ENCODE peak calls at places on chromosomes 5 and 9, in five cellular contexts. One of them, this sample, is unnamed.
A peak's percentile ranks its signal among the peaks of the same experiment; 100 is the strongest.

GRCh38 chr9:80664327-80665210 is 1024.8 kb downstream of the TLE1 start:
- DNase-seq in GM12878: no peak
- DNase-seq in HepG2: no peak
- DNase-seq in HCT116: no peak
- DNase-seq in H1: no peak
- DNase-seq in this sample: no peak

GRCh38 chr5:150243590-150243989 is 46.0 kb downstream of the CAMK2A start:
- DNase-seq in H1: no peak
- DNase-seq in HepG2: no peak
- DNase-seq in GM12878: no peak
- DNase-seq in HCT116: no peak
- DNase-seq in this sample: no peak

GRCh38 chr9:92611621-92612275 is 58.2 kb downstream of the IPPK start:
- DNase-seq in HepG2: no peak
- DNase-seq in GM12878: no peak
- DNase-seq in HCT116: no peak
- DNase-seq in H1: no peak
- DNase-seq in this sample: no peak

GRCh38 chr9:15935661-15936315 is 382.9 kb downstream of the CCDC171 start:
- DNase-seq in H1: no peak
- DNase-seq in HCT116: no peak
- DNase-seq in GM12878: no peak
- DNase-seq in HepG2: no peak
- DNase-seq in this sample: no peak

GRCh38 chr9:106174331-106174730 is 480.0 kb downstream of the TMEM38B start:
- DNase-seq in H1: no peak
- DNase-seq in HCT116: no peak
- DNase-seq in GM12878: no peak
- DNase-seq in HepG2: no peak
- DNase-seq in this sample: no peak

GRCh38 chr5:24788829-24789509 is 144.2 kb upstream of the CDH10 start:
- DNase-seq in HepG2: no peak
- DNase-seq in HCT116: no peak
- DNase-seq in H1: no peak
- DNase-seq in GM12878: no peak
- DNase-seq in this sample: no peak

GRCh38 chr9:125600194-125600593 is 106.8 kb downstream of the MAPKAP1 start:
- DNase-seq in HepG2: peak; percentile 55
- DNase-seq in GM12878: no peak
- DNase-seq in H1: no peak
- DNase-seq in HCT116: no peak
- DNase-seq in this sample: no peak

GRCh38 chr9:121744687-121745395 is 93.4 kb downstream of the DAB2IP start:
- DNase-seq in HepG2: peak; percentile 61
- DNase-seq in GM12878: no peak
- DNase-seq in HCT116: no peak
- DNase-seq in H1: no peak
- DNase-seq in this sample: no peak

GRCh38 chr5:125277494-125278154 is 531.2 kb upstream of the ZNF608 start:
- DNase-seq in GM12878: no peak
- DNase-seq in H1: no peak
- DNase-seq in HepG2: peak; percentile 14
- DNase-seq in HCT116: peak; percentile 72
- DNase-seq in this sample: no peak

GRCh38 chr5:56480305-56481146 is 247.4 kb upstream of the ANKRD55 start:
- DNase-seq in HCT116: no peak
- DNase-seq in H1: no peak
- DNase-seq in GM12878: peak; percentile 9
- DNase-seq in HepG2: peak; percentile 96
- DNase-seq in this sample: no peak

GRCh38 chr5:74261906-74262305 is 378.6 kb downstream of the ENC1 start:
- DNase-seq in GM12878: no peak
- DNase-seq in HCT116: no peak
- DNase-seq in H1: no peak
- DNase-seq in HepG2: no peak
- DNase-seq in this sample: no peak

GRCh38 chr5:22846686-22847085 is 6.5 kb downstream of the CDH12 start:
- DNase-seq in GM12878: no peak
- DNase-seq in HepG2: no peak
- DNase-seq in HCT116: no peak
- DNase-seq in H1: no peak
- DNase-seq in this sample: no peak

GRCh38 chr5:106521701-106522100 is 1149.0 kb downstream of the EFNA5 start:
- DNase-seq in HCT116: no peak
- DNase-seq in GM12878: no peak
- DNase-seq in HepG2: no peak
- DNase-seq in H1: no peak
- DNase-seq in this sample: no peak

GRCh38 chr9:5620494-5620893 is 8.4 kb upstream of the RIC1 start:
- DNase-seq in HepG2: no peak
- DNase-seq in H1: no peak
- DNase-seq in GM12878: no peak
- DNase-seq in HCT116: no peak
- DNase-seq in this sample: no peak

GRCh38 chr5:36877667-36878420 is 1.3 kb downstream of the NIPBL start:
- DNase-seq in GM12878: no peak
- DNase-seq in HCT116: peak; percentile 32
- DNase-seq in HepG2: peak; percentile 47
- DNase-seq in H1: no peak
- DNase-seq in this sample: no peak

GRCh38 chr9:89175739-89176360 is 2.8 kb downstream of the SHC3 start:
- DNase-seq in H1: no peak
- DNase-seq in HCT116: no peak
- DNase-seq in GM12878: no peak
- DNase-seq in HepG2: no peak
- DNase-seq in this sample: no peak

GRCh38 chr9:71614409-71614808 is 153.9 kb downstream of the CEMIP2 start:
- DNase-seq in H1: no peak
- DNase-seq in HCT116: no peak
- DNase-seq in GM12878: no peak
- DNase-seq in HepG2: peak; percentile 43
- DNase-seq in this sample: no peak

GRCh38 chr5:109905906-109906305 is 216.2 kb downstream of the MAN2A1 start:
- DNase-seq in HCT116: no peak
- DNase-seq in H1: no peak
- DNase-seq in HepG2: peak; percentile 69
- DNase-seq in GM12878: no peak
- DNase-seq in this sample: no peak

GRCh38 chr5:53322257-53322656 is 158.2 kb upstream of the FST start:
- DNase-seq in HCT116: no peak
- DNase-seq in H1: no peak
- DNase-seq in GM12878: no peak
- DNase-seq in HepG2: no peak
- DNase-seq in this sample: no peak

GRCh38 chr9:137493163-137494103 is 34.3 kb upstream of the NSMF start:
- DNase-seq in HCT116: no peak
- DNase-seq in HepG2: no peak
- DNase-seq in H1: no peak
- DNase-seq in GM12878: no peak
- DNase-seq in this sample: no peak

GRCh38 chr5:15948225-15948624 is 231.4 kb downstream of the MARCHF11 start:
- DNase-seq in HCT116: no peak
- DNase-seq in H1: no peak
- DNase-seq in HepG2: no peak
- DNase-seq in GM12878: no peak
- DNase-seq in this sample: no peak

GRCh38 chr9:134026981-134027380 is 1.7 kb downstream of the BRD3OS start:
- DNase-seq in HepG2: no peak
- DNase-seq in H1: no peak
- DNase-seq in HCT116: no peak
- DNase-seq in GM12878: no peak
- DNase-seq in this sample: no peak

GRCh38 chr5:41371741-41372140 is 138.7 kb downstream of the PLCXD3 start:
- DNase-seq in HCT116: no peak
- DNase-seq in H1: no peak
- DNase-seq in GM12878: no peak
- DNase-seq in HepG2: no peak
- DNase-seq in this sample: no peak

GRCh38 chr5:133735346-133735745 is 123.0 kb upstream of the FSTL4 start:
- DNase-seq in HepG2: peak; percentile 29
- DNase-seq in HCT116: no peak
- DNase-seq in H1: no peak
- DNase-seq in GM12878: no peak
- DNase-seq in this sample: no peak

GRCh38 chr9:89463986-89464901 is 33.7 kb downstream of the SEMA4D start:
- DNase-seq in GM12878: peak; percentile 85
- DNase-seq in H1: no peak
- DNase-seq in HepG2: no peak
- DNase-seq in HCT116: no peak
- DNase-seq in this sample: no peak

GRCh38 chr9:137309368-137310189 is 7.5 kb upstream of the NRARP start:
- DNase-seq in HepG2: no peak
- DNase-seq in H1: no peak
- DNase-seq in GM12878: no peak
- DNase-seq in HCT116: no peak
- DNase-seq in this sample: peak; percentile 13

GRCh38 chr5:100731768-100732167 is 171.3 kb downstream of the ST8SIA4 start:
- DNase-seq in H1: no peak
- DNase-seq in HCT116: no peak
- DNase-seq in GM12878: peak; percentile 52
- DNase-seq in HepG2: no peak
- DNase-seq in this sample: no peak

GRCh38 chr9:26650325-26650724 is 242.3 kb downstream of the CAAP1 start:
- DNase-seq in HepG2: no peak
- DNase-seq in GM12878: no peak
- DNase-seq in H1: no peak
- DNase-seq in HCT116: no peak
- DNase-seq in this sample: no peak

GRCh38 chr9:124353166-124353768 is 62.0 kb downstream of the PSMB7 start:
- DNase-seq in HepG2: no peak
- DNase-seq in HCT116: no peak
- DNase-seq in GM12878: no peak
- DNase-seq in H1: no peak
- DNase-seq in this sample: no peak

GRCh38 chr9:97660345-97660744 is 26.7 kb downstream of the NCBP1 start:
- DNase-seq in H1: no peak
- DNase-seq in GM12878: no peak
- DNase-seq in HCT116: no peak
- DNase-seq in HepG2: no peak
- DNase-seq in this sample: no peak

DNA sequence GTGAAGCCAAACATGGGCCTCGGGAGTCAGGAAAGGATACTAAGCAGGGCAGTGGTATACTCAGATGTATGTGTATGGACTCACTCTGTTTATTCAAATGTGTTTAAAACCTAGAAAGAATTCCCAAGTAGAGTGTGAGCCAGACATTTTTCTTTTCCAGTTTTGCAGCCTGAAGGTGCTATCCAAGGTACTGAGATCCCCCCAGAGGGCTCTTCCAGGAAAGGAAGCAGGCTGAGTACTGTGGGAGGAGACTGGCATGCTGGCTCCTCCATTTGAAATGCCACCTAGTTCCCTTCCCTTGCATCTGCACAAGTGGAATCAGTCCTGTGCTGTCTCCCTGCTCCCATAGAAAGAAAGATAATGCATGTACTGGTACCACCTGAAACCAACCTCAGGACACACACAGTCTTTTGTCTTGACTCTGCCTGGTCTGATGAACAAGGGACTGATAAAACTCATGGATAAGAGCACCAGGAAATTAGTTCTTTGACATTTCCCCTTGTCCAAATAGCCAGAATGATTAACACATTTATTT is 85.9 kb downstream of the HRH2 start:
- DNase-seq in GM12878: no peak
- DNase-seq in HepG2: no peak
- DNase-seq in H1: no peak
- DNase-seq in HCT116: no peak
- DNase-seq in this sample: no peak
- TF ChIP-seq CEBPB in GM12878: no peak
- TF ChIP-seq CEBPB in HepG2: no peak
- TF ChIP-seq CEBPB in H1: no peak
- TF ChIP-seq CEBPB in HCT116: no peak
- TF ChIP-seq CEBPB in this sample: no peak

GRCh38 chr5:176320577-176320976 is 41.0 kb downstream of the KIAA1191 start:
- DNase-seq in GM12878: no peak
- DNase-seq in HepG2: no peak
- DNase-seq in H1: no peak
- DNase-seq in HCT116: no peak
- DNase-seq in this sample: no peak

GRCh38 chr5:176317534-176318374 is 43.8 kb downstream of the KIAA1191 start:
- DNase-seq in GM12878: no peak
- DNase-seq in HCT116: no peak
- DNase-seq in H1: no peak
- DNase-seq in HepG2: no peak
- DNase-seq in this sample: no peak

GRCh38 chr5:176319827-176320554 is 41.6 kb downstream of the KIAA1191 start:
- DNase-seq in H1: no peak
- DNase-seq in GM12878: no peak
- DNase-seq in HCT116: peak; percentile 10
- DNase-seq in HepG2: peak; percentile 18
- DNase-seq in this sample: no peak
- TF ChIP-seq JUND in H1: no peak
- TF ChIP-seq JUND in GM12878: no peak
- TF ChIP-seq JUND in HCT116: no peak
- TF ChIP-seq JUND in HepG2: no peak
- TF ChIP-seq JUND in this sample: no peak

DNA sequence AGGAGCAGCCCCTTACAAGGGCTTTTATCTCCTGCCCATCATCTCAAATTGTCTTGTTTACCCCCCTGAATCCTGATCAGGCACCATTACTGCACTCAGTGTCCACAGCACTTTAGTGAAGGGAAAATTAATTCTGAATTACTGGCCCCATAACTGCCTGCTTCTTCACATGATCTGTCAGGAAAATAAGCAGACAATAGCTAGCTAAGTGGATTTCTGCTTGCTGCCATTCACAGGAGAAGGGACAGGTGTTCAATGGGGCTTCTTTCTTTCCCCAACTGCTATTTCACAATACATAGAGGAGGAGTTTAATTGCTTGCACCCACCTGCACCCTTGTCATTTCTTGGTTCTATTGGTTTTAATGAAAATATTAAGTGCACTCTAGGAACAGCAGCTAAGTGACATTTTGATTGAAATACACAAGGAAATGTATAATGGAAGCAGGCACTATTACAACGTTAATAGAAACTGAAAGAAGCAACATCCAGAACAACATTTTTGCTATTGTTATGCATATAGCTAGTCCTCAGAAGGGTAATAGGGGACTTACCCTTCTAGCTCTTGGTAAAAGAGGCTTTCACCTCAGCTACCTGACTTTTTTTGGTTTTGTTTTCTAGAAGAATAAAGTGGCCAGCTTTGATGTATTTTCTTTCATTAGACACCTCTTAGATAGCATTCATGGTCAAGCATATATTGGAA is 599.3 kb upstream of the TLE4 start:
- DNase-seq in GM12878: no peak
- DNase-seq in HepG2: no peak
- DNase-seq in HCT116: no peak
- DNase-seq in H1: no peak
- DNase-seq in this sample: no peak
- TF ChIP-seq CEBPB in GM12878: no peak
- TF ChIP-seq CEBPB in HepG2: peak; percentile 39
- TF ChIP-seq CEBPB in HCT116: no peak
- TF ChIP-seq CEBPB in H1: peak; percentile 77
- TF ChIP-seq CEBPB in this sample: no peak

DNA sequence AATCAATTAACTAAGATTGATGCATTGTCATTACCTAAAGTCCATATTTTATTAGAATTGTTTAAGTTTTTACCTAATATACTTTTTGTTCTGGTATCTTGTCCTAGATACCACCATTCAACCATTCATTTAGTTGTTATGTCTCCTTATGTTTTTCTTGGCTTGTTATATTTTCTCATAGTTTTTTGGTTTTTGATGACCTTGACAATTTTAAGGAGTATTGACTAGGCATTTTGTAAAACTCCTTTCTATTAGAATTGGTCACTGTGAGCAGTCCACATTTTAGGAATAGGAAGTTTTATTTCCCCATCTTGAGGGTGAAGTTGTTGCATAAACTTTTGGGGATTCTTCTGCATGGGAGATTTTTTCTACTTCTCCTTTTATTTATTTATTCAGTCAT is 134.7 kb upstream of the CDKN2B start:
- DNase-seq in GM12878: no peak
- DNase-seq in HepG2: no peak
- DNase-seq in HCT116: no peak
- DNase-seq in H1: no peak
- DNase-seq in this sample: no peak
- TF ChIP-seq JUND in GM12878: no peak
- TF ChIP-seq JUND in HepG2: no peak
- TF ChIP-seq JUND in HCT116: no peak
- TF ChIP-seq JUND in H1: no peak
- TF ChIP-seq JUND in this sample: no peak